ENCODE peak calls at places on chromosome X, in eight cellular contexts. I is fibroblast of pulmonary artery; F is small intestine; V is iPS DF 6.9; K is AG04450; L is adipocyte; R is CD4-positive, alpha-beta memory T cell; X is thoracic aorta. B is an unnamed sample.

GRCh38 chrX:153477039-153477438 is 6.7 kb upstream of the HAUS7 start:
- DNase-seq in F (no peak), I (peak; percentile 59), X (no peak), K (no peak), V (no peak), R (no peak), L (peak; percentile 64), B (no peak)

GRCh38 chrX:131783555-131784338 is 239.4 kb upstream of the STK26 start:
- DNase-seq in I (no peak), R (peak; percentile 88), F (no peak), V (no peak), K (no peak), L (peak; percentile 88), X (no peak), B (no peak)

GRCh38 chrX:10278716-10279115 is 121.9 kb downstream of the CLCN4 start:
- DNase-seq in K (no peak), F (no peak), R (no peak), L (no peak), I (no peak), V (no peak), X (no peak), B (no peak)

GRCh38 chrX:77493677-77494553 is 46.7 kb downstream of the FGF16 start:
- DNase-seq in R (no peak), X (no peak), L (peak; percentile 9), I (peak; percentile 39), V (peak; percentile 13), F (no peak), K (peak; percentile 67), B (peak; percentile 28)

GRCh38 chrX:105872921-105873320 is 50.6 kb downstream of the NRK start:
- DNase-seq in I (no peak), L (peak; percentile 65), R (no peak), X (no peak), F (no peak), V (no peak), K (no peak), B (no peak)

GRCh38 chrX:132861076-132861475 is 97.4 kb downstream of the HS6ST2 start:
- DNase-seq in R (no peak), F (no peak), X (no peak), V (no peak), L (no peak), K (no peak), I (no peak), B (no peak)

GRCh38 chrX:7462110-7462509 is 314.2 kb upstream of the PUDP start:
- DNase-seq in L (no peak), F (no peak), R (no peak), K (no peak), X (no peak), I (no peak), V (no peak), B (no peak)

GRCh38 chrX:22662776-22663175 is 337.0 kb upstream of the DDX53 start:
- DNase-seq in I (no peak), R (no peak), F (no peak), L (no peak), V (no peak), X (no peak), K (no peak), B (no peak)

GRCh38 chrX:56000169-56000568 is 232.0 kb upstream of the KLF8 start:
- DNase-seq in R (no peak), K (no peak), V (no peak), F (no peak), L (no peak), X (no peak), I (no peak), B (no peak)

GRCh38 chrX:46375831-46376230 is 169.4 kb downstream of the ZNF674 start:
- DNase-seq in F (no peak), X (no peak), V (no peak), I (no peak), R (no peak), K (no peak), L (no peak), B (no peak)

GRCh38 chrX:136647969-136648368 is at the start of gene CD40LG:
- DNase-seq in L (no peak), R (no peak), F (no peak), K (no peak), X (no peak), I (no peak), V (no peak), B (no peak)

GRCh38 chrX:34365482-34365881 is 233.4 kb upstream of the FAM47A start:
- DNase-seq in V (no peak), F (peak; percentile 14), X (no peak), I (peak; percentile 60), K (no peak), L (peak; percentile 70), R (no peak), B (no peak)

GRCh38 chrX:22699591-22700091 is 300.1 kb upstream of the DDX53 start:
- DNase-seq in I (peak; percentile 7), F (no peak), X (no peak), K (peak; percentile 84), R (no peak), V (no peak), L (peak; percentile 88), B (peak; percentile 77)

GRCh38 chrX:135509885-135510284 is 10.6 kb upstream of the INTS6L start:
- DNase-seq in X (no peak), I (no peak), R (no peak), V (no peak), L (no peak), K (no peak), F (no peak), B (no peak)

GRCh38 chrX:105553118-105553517 is 269.2 kb upstream of the NRK start:
- DNase-seq in X (no peak), R (no peak), I (no peak), K (no peak), L (no peak), V (no peak), F (no peak), B (no peak)

GRCh38 chrX:30296408-30297254 is 12.6 kb downstream of the NR0B1 start:
- DNase-seq in F (no peak), V (no peak), L (no peak), I (no peak), K (no peak), R (no peak), X (no peak), B (no peak)

GRCh38 chrX:1807301-1807731 is 192.5 kb downstream of the ASMT start:
- DNase-seq in V (peak; percentile 18), F (no peak), X (no peak), I (no peak), K (no peak), R (no peak), L (peak; percentile 35), B (no peak)

DNA sequence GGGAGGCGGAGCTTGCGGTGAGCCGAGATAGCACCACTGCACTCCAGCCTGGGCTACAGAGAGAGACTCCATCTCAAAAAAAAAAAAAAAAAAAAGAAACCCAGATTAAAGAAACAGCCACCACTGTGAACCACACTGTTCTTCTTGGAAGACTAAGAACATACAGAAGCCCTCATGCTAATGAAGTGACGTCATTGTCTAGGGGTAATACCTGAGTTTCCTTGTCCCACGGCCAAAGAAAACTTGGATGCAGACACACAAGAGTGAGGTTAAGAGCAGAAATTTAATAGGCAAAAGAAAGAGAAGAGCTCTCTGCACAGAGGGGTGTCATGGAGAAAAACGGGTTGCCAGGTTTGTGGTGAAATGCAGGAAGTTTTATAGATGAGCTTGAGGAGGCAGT is 691.6 kb downstream of the NLGN4X start:
- DNase-seq in X (no peak), K (no peak), V (no peak), I (no peak), L (no peak), F (no peak), R (no peak), B (no peak)
- H3K4me3 ChIP-seq in X (no peak overlapping the region), K (no peak overlapping the region), V (no peak overlapping the region), I (no peak overlapping the region), L (no peak overlapping the region), F (no peak overlapping the region), R (no peak overlapping the region), B (no peak overlapping the region)

GRCh38 chrX:19375546-19375945 is 31.8 kb downstream of the PDHA1 start:
- DNase-seq in L (no peak), R (no peak), F (no peak), X (no peak), V (no peak), I (no peak), K (no peak), B (no peak)

GRCh38 chrX:19377799-19378198 is 34.1 kb downstream of the PDHA1 start:
- DNase-seq in V (no peak), R (no peak), L (no peak), I (no peak), F (no peak), X (no peak), K (no peak), B (no peak)

GRCh38 chrX:19373034-19373891 is 29.5 kb downstream of the PDHA1 start:
- DNase-seq in R (no peak), I (no peak), L (no peak), X (no peak), F (no peak), K (no peak), V (no peak), B (no peak)

GRCh38 chrX:19372170-19373033 is 28.7 kb downstream of the PDHA1 start:
- DNase-seq in F (peak; percentile 32), I (peak; percentile 76), V (no peak), L (peak; percentile 85), K (peak; percentile 24), X (no peak), R (peak; percentile 57), B (no peak)
- H3K4me3 ChIP-seq in F (peak overlapping the region; percentile 14), I (peak overlapping the region; percentile 50), V (peak overlapping the region; percentile 86), L (peak overlapping the region; percentile 72), K (peak overlapping the region; percentile 55), X (peak overlapping the region; percentile 73), R (no peak overlapping the region), B (peak overlapping the region; percentile 54)

DNA sequence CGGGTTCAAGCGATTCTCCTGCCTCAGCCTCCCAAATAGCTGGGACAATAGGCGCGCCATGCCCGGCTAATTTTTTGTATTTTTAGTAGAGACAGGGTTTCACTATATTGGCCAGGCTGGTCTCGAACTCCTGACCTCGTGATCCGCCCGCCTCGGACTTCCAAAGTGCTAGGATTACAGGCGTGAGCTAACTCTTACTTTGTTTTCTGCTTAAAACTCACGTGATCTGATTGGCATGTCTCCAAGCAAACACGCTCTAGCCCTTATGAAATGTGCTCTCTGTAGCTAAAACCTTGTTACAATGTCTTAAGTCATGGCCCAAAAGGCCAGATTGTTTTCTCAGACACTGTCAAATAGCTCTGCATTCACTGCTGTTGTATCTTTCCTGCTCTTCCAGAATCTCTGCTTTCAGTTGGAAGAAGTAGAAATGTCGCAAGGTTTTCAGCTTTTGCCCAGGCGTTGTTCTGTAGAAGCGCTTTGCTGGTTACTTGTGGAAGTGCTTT is 39.7 kb upstream of the OGT start:
- DNase-seq in R (no peak), L (no peak), K (no peak), I (peak; percentile 21), X (no peak), V (no peak), F (peak; percentile 7), B (no peak)
- H3K4me3 ChIP-seq in R (no peak overlapping the region), L (peak overlapping the region; percentile 80), K (peak overlapping the region; percentile 60), I (peak overlapping the region; percentile 55), X (peak overlapping the region; percentile 78), V (no peak overlapping the region), F (peak overlapping the region; percentile 60), B (peak overlapping the region; percentile 56)

GRCh38 chrX:79287724-79288123 is 79.4 kb downstream of the ITM2A start:
- DNase-seq in V (no peak), R (no peak), X (no peak), F (no peak), I (no peak), L (no peak), K (no peak), B (no peak)
- H3K4me3 ChIP-seq in V (no peak overlapping the region), R (no peak overlapping the region), X (no peak overlapping the region), F (no peak overlapping the region), I (no peak overlapping the region), L (no peak overlapping the region), K (no peak overlapping the region), B (no peak overlapping the region)

GRCh38 chrX:114583646-114584433 is at the start of gene HTR2C:
- DNase-seq in X (no peak), F (no peak), L (no peak), V (no peak), K (no peak), R (no peak), I (no peak), B (no peak)
- H3K4me3 ChIP-seq in X (peak within 1 kb of the TSS; percentile 52), F (no peak within 1 kb of the TSS), L (peak within 1 kb of the TSS; percentile 54), V (peak within 1 kb of the TSS; percentile 46), K (no peak within 1 kb of the TSS), R (no peak within 1 kb of the TSS), I (no peak within 1 kb of the TSS), B (no peak within 1 kb of the TSS)